ENCODE peak calls at places on chromosome 12, in eight cellular contexts. C is RWPE2, R is IMR-90, W is choroid plexus epithelial cell, X is transverse colon, M is mammary epithelial cell, Q is fibroblast of pulmonary artery, F is fibroblast of lung. E is an unnamed sample.

GRCh38 chr12:121224591-121224990 is 14.7 kb downstream of the P2RX4 start:
- DNase-seq in M (no peak), W (no peak), Q (no peak), C (no peak), X (no peak), F (no peak), R (no peak), E (no peak)

GRCh38 chr12:67356400-67356799 is 87.2 kb downstream of the CAND1 start:
- DNase-seq in W (no peak), R (no peak), M (no peak), Q (no peak), X (no peak), C (no peak), F (no peak), E (no peak)

GRCh38 chr12:131333621-131334440 is 377.1 kb upstream of the SFSWAP start:
- DNase-seq in F (no peak), M (no peak), Q (no peak), C (no peak), W (no peak), X (no peak), R (no peak), E (no peak)

GRCh38 chr12:130335517-130336392 is 1.9 kb upstream of the PIWIL1 start:
- DNase-seq in C (no peak), W (peak), Q (peak), F (peak), X (peak), M (peak), R (peak), E (peak)

GRCh38 chr12:13816394-13816793 is 165.0 kb downstream of the GRIN2B start:
- DNase-seq in W (no peak), Q (no peak), F (no peak), X (no peak), C (no peak), M (peak), R (no peak), E (no peak)

GRCh38 chr12:56160160-56160763 is 2.1 kb downstream of the MYL6 start:
- DNase-seq in R (peak), F (peak), X (peak), Q (peak), M (peak), W (peak), C (no peak), E (peak)

GRCh38 chr12:34354239-34355200 is 332.2 kb downstream of the ALG10 start:
- DNase-seq in F (no peak), M (no peak), W (no peak), Q (no peak), C (no peak), X (no peak), R (no peak), E (no peak)

GRCh38 chr12:12997734-12998133 is 2.3 kb downstream of the HEBP1 start:
- DNase-seq in F (no peak), W (no peak), M (no peak), X (no peak), R (no peak), Q (no peak), C (no peak), E (no peak)

GRCh38 chr12:1768585-1768984 is 51.8 kb upstream of the LRTM2 start:
- DNase-seq in C (no peak), Q (no peak), R (no peak), F (no peak), X (no peak), W (no peak), M (no peak), E (no peak)

GRCh38 chr12:77231548-77231947 is 166.2 kb upstream of the E2F7 start:
- DNase-seq in W (peak), F (peak), Q (peak), C (no peak), M (peak), X (peak), R (peak), E (peak)

GRCh38 chr12:24997496-24997895 is 48.6 kb upstream of the BCAT1 start:
- DNase-seq in X (no peak), R (no peak), M (no peak), F (peak), W (no peak), Q (no peak), C (no peak), E (no peak)

GRCh38 chr12:15830538-15830937 is 41.4 kb upstream of the EPS8 start:
- DNase-seq in C (no peak), M (no peak), R (peak), X (no peak), Q (peak), F (peak), W (peak), E (peak)

GRCh38 chr12:26346748-26347147 is 151.4 kb downstream of the SSPN start:
- DNase-seq in C (no peak), F (peak), X (no peak), Q (peak), R (peak), W (peak), M (no peak), E (no peak)

GRCh38 chr12:67155863-67156262 is 113.3 kb upstream of the CAND1 start:
- DNase-seq in F (peak), W (peak), Q (peak), X (no peak), M (peak), C (no peak), R (peak), E (peak)

GRCh38 chr12:69476276-69477017 is 6.3 kb downstream of the FRS2 start:
- DNase-seq in C (no peak), F (no peak), M (no peak), R (no peak), X (no peak), W (peak), Q (no peak), E (no peak)

GRCh38 chr12:96881608-96882007 is 25.4 kb upstream of the NEDD1 start:
- DNase-seq in W (no peak), R (no peak), Q (no peak), C (no peak), X (no peak), M (no peak), F (no peak), E (no peak)

GRCh38 chr12:125971981-125972380 is 906.7 kb downstream of the AACS start:
- DNase-seq in M (no peak), C (no peak), Q (no peak), F (no peak), W (no peak), R (no peak), X (no peak), E (no peak)

GRCh38 chr12:65464930-65465329 is 186.4 kb downstream of the MSRB3 start:
- DNase-seq in Q (peak), W (peak), X (peak), F (peak), C (no peak), M (peak), R (peak), E (peak)

GRCh38 chr12:119988440-119988787 is 622 bp upstream of the BICDL1 start:
- DNase-seq in F (peak), X (no peak), R (peak), M (no peak), Q (peak), W (peak), C (no peak), E (peak)

GRCh38 chr12:67919406-67919805 is 69.8 kb upstream of the IFNG-AS1 start:
- DNase-seq in Q (peak), R (no peak), M (peak), W (peak), C (no peak), X (no peak), F (peak), E (peak)

GRCh38 chr12:51689972-51690371 is 98.9 kb downstream of the SCN8A start:
- DNase-seq in R (no peak), W (no peak), F (no peak), M (no peak), Q (no peak), C (no peak), X (no peak), E (no peak)
- TF ChIP-seq CTCF in R (no peak), W (no peak), F (no peak), M (no peak), Q (no peak), C (no peak), X (no peak), E (no peak)

GRCh38 chr12:40942326-40942725 is 245.8 kb upstream of the PDZRN4 start:
- DNase-seq in R (peak), M (no peak), W (peak), F (peak), C (no peak), X (no peak), Q (peak), E (peak)

GRCh38 chr12:40945772-40946171 is 242.3 kb upstream of the PDZRN4 start:
- DNase-seq in M (no peak), C (no peak), Q (no peak), X (no peak), F (no peak), R (no peak), W (no peak), E (no peak)

GRCh38 chr12:40947812-40948211 is 240.3 kb upstream of the PDZRN4 start:
- DNase-seq in F (peak), M (peak), C (no peak), Q (no peak), R (no peak), W (no peak), X (no peak), E (peak)

GRCh38 chr12:40946612-40947194 is 241.4 kb upstream of the PDZRN4 start:
- DNase-seq in M (no peak), W (peak), R (peak), C (no peak), X (no peak), Q (peak), F (peak), E (peak)
- TF ChIP-seq CTCF in M (peak), W (peak), R (peak), C (peak), X (peak), Q (peak), F (peak), E (no peak)

GRCh38 chr12:71849109-71849851 is 9.7 kb downstream of the TBC1D15 start:
- DNase-seq in W (peak), R (no peak), F (no peak), Q (no peak), M (no peak), X (no peak), C (no peak), E (no peak)

GRCh38 chr12:71848212-71848611 is 8.7 kb downstream of the TBC1D15 start:
- DNase-seq in X (no peak), R (no peak), W (no peak), M (peak), C (no peak), Q (no peak), F (no peak), E (peak)

DNA sequence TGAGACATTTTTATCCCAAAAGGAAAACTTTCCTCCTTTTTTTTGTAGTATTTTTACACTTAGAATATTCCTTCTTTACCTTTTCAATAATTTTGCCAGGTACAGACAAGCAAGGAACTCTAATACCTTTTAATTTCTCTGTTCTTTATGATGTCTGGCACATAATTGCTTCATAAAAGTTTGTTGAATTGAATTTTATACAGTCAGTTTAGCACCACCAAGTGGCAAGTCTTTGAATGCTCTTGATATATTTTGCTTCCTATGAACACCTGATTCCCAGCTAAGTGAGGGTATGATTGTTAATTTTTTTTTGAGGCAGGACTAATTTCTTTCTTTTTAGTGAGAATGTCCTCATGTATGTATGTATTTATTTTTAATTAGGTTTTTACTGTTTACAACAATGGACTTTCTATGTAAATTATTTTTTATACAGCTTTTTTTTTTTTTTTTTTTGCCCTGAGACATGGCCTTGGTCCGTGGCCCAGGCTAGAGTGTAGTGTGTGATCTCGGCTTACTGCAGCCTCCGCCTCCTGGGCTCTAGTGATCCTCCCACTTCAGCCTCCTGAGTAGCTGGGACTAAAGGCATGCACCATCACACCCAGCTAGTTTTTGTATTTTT is 6.9 kb downstream of the TBC1D15 start:
- DNase-seq in F (peak), M (peak), Q (peak), C (no peak), W (peak), X (no peak), R (peak), E (peak)
- TF ChIP-seq CTCF in F (peak), M (peak), Q (peak), C (peak), W (peak), X (peak), R (peak), E (peak)

DNA sequence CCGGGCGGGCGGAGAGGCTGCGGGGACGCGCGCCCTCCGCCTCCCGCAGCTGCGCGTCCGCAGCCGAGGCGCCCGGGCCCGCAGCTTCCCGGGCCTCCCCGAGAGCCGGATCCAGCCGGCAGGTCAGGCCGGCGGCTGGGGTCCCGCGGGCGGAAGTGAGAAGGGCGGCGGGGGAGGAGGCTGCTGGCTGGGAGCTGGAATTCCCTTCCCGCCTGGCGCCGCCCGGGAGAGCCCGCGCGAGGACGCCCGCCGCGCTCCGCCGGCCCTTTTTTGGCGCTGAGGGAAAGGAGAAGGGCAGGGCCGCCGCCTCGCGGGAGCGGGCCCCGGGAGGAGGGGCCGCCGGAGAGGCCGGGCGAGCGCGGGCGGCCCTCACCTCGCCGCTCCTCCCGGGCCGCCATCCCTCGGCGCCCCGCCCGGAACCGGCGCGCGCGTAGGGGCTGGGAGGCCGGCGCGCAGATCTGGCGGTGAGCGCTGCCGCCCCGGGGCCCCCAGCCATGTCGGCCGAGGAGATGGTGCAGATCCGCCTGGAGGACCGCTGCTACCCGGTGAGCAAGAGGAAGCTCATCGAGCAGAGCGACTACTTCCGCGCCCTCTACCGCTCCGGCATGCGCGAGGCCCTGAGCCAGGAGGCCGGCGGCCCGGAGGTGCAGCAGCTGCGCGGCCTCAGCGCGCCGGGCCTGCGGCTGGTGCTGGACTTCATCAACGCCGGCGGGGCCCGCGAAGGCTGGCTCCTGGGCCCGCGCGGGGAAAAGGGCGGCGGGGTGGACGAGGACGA is at the start of the genes KLHL42 and MANSC4:
- DNase-seq in X (peak), Q (peak), M (peak), W (peak), C (peak), F (peak), R (peak), E (peak)
- TF ChIP-seq CTCF in X (no peak), Q (no peak), M (peak), W (peak), C (peak), F (no peak), R (no peak), E (peak)

GRCh38 chr12:53593031-53593430 is 33.2 kb downstream of the ATF7 start:
- DNase-seq in W (no peak), M (no peak), X (no peak), Q (no peak), R (no peak), F (no peak), C (no peak), E (no peak)

GRCh38 chr12:53591301-53592206 is 34.6 kb downstream of the ATF7 start:
- DNase-seq in Q (no peak), R (no peak), F (no peak), M (no peak), W (peak), C (no peak), X (no peak), E (no peak)

GRCh38 chr12:53599579-53599978 is 26.6 kb downstream of the ATF7 start:
- DNase-seq in M (no peak), X (no peak), F (no peak), R (no peak), W (peak), Q (no peak), C (no peak), E (no peak)

GRCh38 chr12:53596920-53597363 is 29.2 kb downstream of the ATF7 start:
- DNase-seq in X (no peak), R (peak), Q (peak), W (peak), M (no peak), F (peak), C (no peak), E (no peak)

DNA sequence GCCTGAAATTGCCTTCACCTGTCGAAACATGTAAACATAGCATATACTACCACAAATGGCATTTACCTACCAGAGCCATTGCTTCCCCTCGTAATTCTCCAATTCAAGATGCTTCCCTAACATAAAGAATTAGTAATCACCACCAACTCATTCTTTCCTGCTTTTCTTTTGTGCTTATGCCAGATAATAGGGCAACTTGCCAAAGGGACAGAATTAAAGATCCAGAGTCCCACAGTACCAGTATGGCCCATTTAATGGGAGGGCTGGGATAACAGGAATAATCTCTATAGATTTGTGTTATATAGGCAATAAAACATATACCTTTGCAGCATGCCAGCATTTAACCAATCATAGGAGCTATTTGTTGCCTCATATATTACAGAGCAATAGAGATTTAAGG is 31.0 kb downstream of the ATF7 start:
- DNase-seq in M (no peak), C (no peak), R (no peak), F (no peak), W (no peak), X (no peak), Q (peak), E (peak)
- TF ChIP-seq CTCF in M (no peak), C (no peak), R (no peak), F (no peak), W (no peak), X (no peak), Q (no peak), E (no peak)

E was measured in bronchial epithelial cell.